ENCODE peak calls at places on chromosomes 6 and 20, in four cellular contexts. R, F, Y and W are unnamed samples.

GRCh38 chr6:128474481-128474880 is 45.9 kb downstream of the PTPRK start:
- DNase-seq in R (no peak), F (no peak), Y (no peak), W (no peak)

GRCh38 chr20:36101201-36101600 is 53.3 kb upstream of the EPB41L1 start:
- DNase-seq in R (no peak), F (no peak), Y (no peak), W (no peak)

GRCh38 chr20:14493408-14493807 is 156.0 kb upstream of the FLRT3 start:
- DNase-seq in R (no peak), F (no peak), Y (no peak), W (no peak)

GRCh38 chr6:33112148-33112547 is 36.4 kb downstream of the HLA-DPB1 start:
- DNase-seq in R (no peak), F (no peak), Y (no peak), W (no peak)

GRCh38 chr6:43043310-43043709 is 10.3 kb downstream of the CUL7 start:
- DNase-seq in R (no peak), F (no peak), Y (no peak), W (peak; percentile 19)

GRCh38 chr20:4787069-4787468 is 65.4 kb downstream of the PRND start:
- DNase-seq in R (no peak), F (no peak), Y (no peak), W (no peak)

GRCh38 chr20:57805784-57806183 is 96.0 kb upstream of the PMEPA1 start:
- DNase-seq in R (no peak), F (no peak), Y (no peak), W (no peak)

GRCh38 chr6:115551510-115551909 is 509.2 kb downstream of the FRK start:
- DNase-seq in R (no peak), F (no peak), Y (no peak), W (no peak)

GRCh38 chr20:19376451-19376971 is 164.1 kb downstream of the SLC24A3 start:
- DNase-seq in R (no peak), F (no peak), Y (no peak), W (no peak)